ENCODE peak calls at places on chromosomes 5 and 9, in four cellular contexts. K is WTC11, Z is HepG2, R is K562. L is an unnamed sample.

GRCh38 chr9:6931913-6932312 is 174.1 kb downstream of the KDM4C start:
- DNase-seq in K (no peak), Z (peak), R (peak), L (no peak)

GRCh38 chr5:114857951-114858401 is 311.7 kb downstream of the TRIM36 start:
- DNase-seq in K (peak), Z (no peak), R (no peak), L (no peak)

GRCh38 chr5:76637490-76637889 is 14.3 kb upstream of the F2RL2 start:
- DNase-seq in Z (no peak), R (no peak), K (no peak), L (no peak)

GRCh38 chr5:72138943-72139467 is 31.7 kb downstream of the MAP1B start:
- DNase-seq in K (no peak), R (peak), Z (no peak), L (no peak)

GRCh38 chr5:154524846-154525245 is 46.8 kb upstream of the HAND1 start:
- DNase-seq in Z (no peak), K (no peak), R (no peak), L (no peak)

GRCh38 chr5:102663771-102664530 is 91.2 kb upstream of the PAM start:
- DNase-seq in R (no peak), K (no peak), Z (no peak), L (no peak)

GRCh38 chr5:1050449-1051365 is 42.1 kb downstream of the NKD2 start:
- DNase-seq in R (no peak), K (no peak), Z (no peak), L (no peak)

GRCh38 chr9:132503116-132503515 is 79.3 kb upstream of the BARHL1 start:
- DNase-seq in Z (no peak), R (no peak), K (no peak), L (no peak)

GRCh38 chr5:52920929-52921328 is 68.2 kb upstream of the ITGA2 start:
- DNase-seq in Z (no peak), K (no peak), R (no peak), L (no peak)

GRCh38 chr9:109418827-109419226 is 79.3 kb downstream of the PTPN3 start:
- DNase-seq in K (no peak), Z (no peak), R (no peak), L (no peak)

GRCh38 chr5:175696139-175696854 is 38.4 kb downstream of the HRH2 start:
- DNase-seq in Z (no peak), R (peak), K (peak), L (peak)

DNA sequence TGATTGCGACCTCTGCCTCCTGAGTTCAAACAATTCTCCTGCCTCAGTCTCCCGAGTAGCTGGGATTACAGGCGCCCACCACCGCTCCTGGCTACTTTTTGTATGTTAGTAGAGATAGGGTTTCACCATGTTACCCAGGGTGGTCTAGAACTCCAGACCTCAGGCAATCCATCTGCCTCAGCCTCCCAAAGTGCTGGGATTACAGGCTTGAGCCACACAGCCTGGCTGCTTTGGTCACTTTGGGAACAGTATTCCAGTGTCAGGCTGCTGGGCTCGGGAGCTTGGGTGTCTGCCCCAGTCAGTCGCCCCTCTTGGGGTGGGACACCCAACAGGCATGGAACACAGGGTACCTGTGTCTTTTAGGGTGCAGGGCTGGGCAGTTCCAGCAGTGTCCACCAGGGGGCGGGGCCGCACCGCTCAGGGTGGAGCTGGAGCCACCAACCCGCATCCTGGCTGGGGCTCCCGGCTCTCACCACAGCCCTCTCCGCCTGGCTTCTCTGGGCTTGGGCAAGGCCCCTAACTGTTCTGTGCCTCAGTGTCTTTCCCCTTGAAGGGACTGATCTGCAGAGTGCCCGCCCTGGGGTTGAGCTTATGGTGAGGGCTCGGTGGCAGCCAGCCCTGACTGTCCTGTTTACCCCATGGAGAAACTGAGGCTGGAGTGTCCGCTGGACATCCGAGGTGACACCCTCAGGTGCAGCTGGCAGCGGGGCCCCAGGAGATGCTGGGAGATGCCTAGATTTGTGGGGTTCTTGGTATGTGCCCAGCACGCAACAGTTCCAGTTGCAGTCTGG is 6.4 kb upstream of the RNU6ATAC start:
- DNase-seq in K (no peak), Z (no peak), R (no peak), L (no peak)
- TF ChIP-seq ELF4 in K (no peak), Z (no peak), R (no peak), L (no peak)

GRCh38 chr5:180618830-180619562 is 27.7 kb upstream of the SCGB3A1 start:
- DNase-seq in Z (no peak), R (no peak), K (peak), L (peak)
- TF ChIP-seq ELF4 in Z (no peak), R (no peak), K (no peak), L (no peak)

GRCh38 chr5:152164860-152165259 is 240.2 kb upstream of the GLRA1 start:
- DNase-seq in K (no peak), Z (no peak), R (no peak), L (no peak)
- TF ChIP-seq ELF4 in K (no peak), Z (no peak), R (no peak), L (no peak)

GRCh38 chr9:32992596-32993238 is 8.7 kb downstream of the APTX start:
- DNase-seq in K (no peak), Z (no peak), R (no peak), L (no peak)
- TF ChIP-seq ELF4 in K (no peak), Z (no peak), R (no peak), L (no peak)